ENCODE peak calls at places on chromosomes 7 and 10, in nine cellular contexts. G is SK-N-SH, Q is HepG2, S is spleen, F is transverse colon, R is GM23338, M is stomach, T is breast epithelium, U is suprapubic skin. H is an unnamed sample.

GRCh38 chr10:34861293-34862004 is 46.4 kb upstream of the PARD3 start:
- DNase-seq in R (no peak), U (no peak), T (no peak), F (peak), S (no peak), G (no peak), M (peak), Q (peak), H (no peak)

GRCh38 chr7:105759670-105760548 is 116.5 kb downstream of the ATXN7L1 start:
- DNase-seq in S (no peak), T (no peak), Q (peak), F (peak), G (peak), R (peak), U (no peak), M (peak), H (no peak)

GRCh38 chr10:14173706-14174594 is 156.8 kb downstream of the FRMD4A start:
- DNase-seq in T (no peak), S (no peak), U (no peak), G (peak), F (no peak), M (no peak), Q (no peak), R (peak), H (no peak)

GRCh38 chr7:74453321-74454011 is at the start of gene GTF2IRD1:
- DNase-seq in S (no peak), U (no peak), G (peak), R (peak), T (peak), F (peak), Q (peak), M (peak), H (no peak)

GRCh38 chr10:108905821-108906220 is 1017.5 kb downstream of the XPNPEP1 start:
- DNase-seq in G (no peak), U (no peak), T (no peak), Q (no peak), F (no peak), R (no peak), S (no peak), M (no peak), H (no peak)

GRCh38 chr10:93461807-93462178 is 20.3 kb downstream of the MYOF start:
- DNase-seq in M (peak), F (no peak), Q (no peak), S (no peak), U (no peak), T (no peak), G (no peak), R (no peak), H (no peak)

GRCh38 chr10:15176269-15176668 is 7.8 kb upstream of the NMT2 start:
- DNase-seq in U (no peak), F (no peak), R (no peak), M (no peak), T (no peak), S (no peak), G (no peak), Q (no peak), H (no peak)

GRCh38 chr7:17507717-17508116 is 209.3 kb downstream of the AHR start:
- DNase-seq in T (no peak), U (no peak), M (no peak), G (no peak), F (no peak), Q (peak), R (no peak), S (no peak), H (no peak)

GRCh38 chr10:127905623-127906261 is 1.2 kb upstream of the PTPRE start:
- DNase-seq in G (no peak), Q (no peak), M (no peak), U (peak), R (no peak), S (no peak), F (no peak), T (no peak), H (no peak)

GRCh38 chr7:116167177-116167576 is 43.2 kb upstream of the TES start:
- DNase-seq in S (no peak), T (no peak), F (no peak), M (no peak), Q (no peak), U (no peak), G (no peak), R (peak), H (no peak)

GRCh38 chr7:4080954-4081353 is 601.1 kb upstream of the FOXK1 start:
- DNase-seq in T (no peak), M (peak), S (peak), F (no peak), G (no peak), U (no peak), R (peak), Q (no peak), H (peak)

GRCh38 chr7:113209449-113210203 is 91.3 kb upstream of the SMIM30 start:
- DNase-seq in G (no peak), F (no peak), U (no peak), T (no peak), M (no peak), Q (no peak), S (no peak), R (peak), H (no peak)
- TF ChIP-seq POLR2AphosphoS5 in G (no peak), F (no peak), U (no peak), T (no peak), M (no peak), Q (no peak), S (no peak), R (no peak), H (no peak)

DNA sequence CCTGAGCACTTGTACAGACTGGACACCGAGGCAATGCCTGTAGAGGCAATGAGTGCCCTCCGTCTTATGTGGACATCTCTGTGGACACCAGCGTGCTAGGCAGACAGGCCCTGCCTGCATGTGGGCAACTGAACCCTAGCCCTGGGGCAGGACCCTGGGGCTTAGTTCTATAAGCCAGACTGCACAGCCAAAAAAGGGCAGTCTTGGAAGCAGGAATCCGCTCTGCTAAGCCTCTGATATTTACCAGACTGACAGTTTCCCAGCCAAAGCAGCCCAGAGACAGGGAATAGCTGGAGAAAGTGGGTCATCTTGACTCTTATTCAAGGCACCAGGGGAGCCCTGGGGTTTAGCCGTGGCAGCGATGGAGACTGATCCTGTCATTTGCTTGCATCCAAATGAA is 474.1 kb downstream of the RPS24 start:
- DNase-seq in Q (no peak), M (no peak), R (no peak), S (no peak), T (no peak), U (no peak), F (no peak), G (peak), H (peak)
- TF ChIP-seq CTCF in Q (no peak), M (no peak), R (no peak), S (no peak), T (no peak), U (no peak), F (no peak), G (no peak), H (no peak)

DNA sequence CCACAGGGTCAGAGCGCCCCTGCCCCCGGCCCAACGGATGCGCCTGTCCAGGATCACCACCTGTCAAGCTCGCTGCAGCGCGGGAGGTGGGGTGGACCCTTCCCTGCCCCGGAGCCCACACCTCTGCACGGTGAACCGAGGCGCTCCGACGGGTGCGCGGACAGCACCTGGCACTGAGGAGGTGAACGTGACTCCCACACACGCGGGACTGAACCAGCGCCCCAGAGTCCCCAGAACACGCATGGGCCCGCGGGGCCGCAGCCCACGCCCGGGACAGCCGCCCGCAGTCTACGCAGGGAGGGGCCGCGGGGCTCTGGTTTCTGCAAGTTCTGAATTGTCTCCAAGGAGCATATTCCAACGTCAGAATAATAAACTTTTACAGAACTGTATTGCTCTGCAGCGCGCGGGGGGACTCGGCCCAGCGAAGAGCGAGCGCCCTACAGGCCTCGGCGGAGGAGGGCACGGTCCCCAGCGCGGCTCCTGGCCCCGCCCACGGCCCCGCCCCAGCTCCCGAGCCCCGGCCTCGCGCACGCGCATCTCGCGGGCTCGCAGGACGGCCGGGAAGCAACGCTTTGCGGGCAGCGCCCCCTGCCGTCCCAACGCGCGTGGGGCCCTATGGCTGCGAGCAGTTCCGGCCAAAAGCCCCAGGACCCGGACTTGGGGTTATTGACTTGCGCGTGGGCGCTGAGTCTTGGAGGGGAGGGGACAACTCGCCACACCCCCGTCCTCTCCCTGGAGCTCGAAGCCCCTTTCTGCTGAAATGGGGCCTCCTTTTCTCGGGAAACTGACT is 29.7 kb downstream of the OAT start:
- DNase-seq in F (peak), S (peak), R (peak), M (peak), Q (peak), U (peak), G (peak), T (peak), H (no peak)
- TF ChIP-seq POLR2AphosphoS5 in F (no peak), S (peak), R (no peak), M (no peak), Q (no peak), U (no peak), G (peak), T (no peak), H (no peak)

DNA sequence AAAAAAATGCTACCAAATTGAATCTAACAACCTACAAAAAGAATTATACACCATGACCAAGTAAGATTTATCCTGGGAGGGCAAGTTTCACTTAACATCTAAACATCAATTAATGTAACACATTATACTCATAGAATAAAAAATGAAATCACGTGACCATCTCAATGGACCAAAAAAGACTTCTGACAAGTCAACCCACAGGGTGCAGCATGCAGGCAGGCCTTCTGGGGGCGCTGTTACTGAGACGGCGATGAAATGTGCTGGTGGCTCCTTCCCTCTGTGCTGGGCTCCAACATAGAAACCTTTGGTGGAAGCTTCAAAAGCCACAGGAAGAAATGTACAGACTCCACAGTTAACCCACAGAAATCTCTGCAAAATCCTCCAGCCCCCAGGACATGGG is 103.1 kb downstream of the INHBA start:
- DNase-seq in S (no peak), Q (no peak), M (no peak), U (no peak), G (peak), F (no peak), T (no peak), R (peak), H (no peak)
- TF ChIP-seq CTCF in S (no peak), Q (no peak), M (no peak), U (no peak), G (peak), F (no peak), T (no peak), R (peak), H (no peak)